ENCODE peak calls at places on chromosomes 7 and 10, in five cellular contexts. W is sigmoid colon, V is pancreas, U is colonic mucosa, M is cardiac fibroblast. G is an unnamed sample.

GRCh38 chr10:13340626-13341370 is 7.3 kb downstream of the SEPHS1 start:
- DNase-seq in M (no peak), V (no peak), W (no peak), U (no peak), G (no peak)

GRCh38 chr7:23226841-23227450 is 19.6 kb upstream of the GPNMB start:
- DNase-seq in V (no peak), U (no peak), W (no peak), M (no peak), G (no peak)

GRCh38 chr7:98594787-98595186 is 22.3 kb upstream of the NPTX2 start:
- DNase-seq in M (no peak), V (no peak), W (no peak), U (no peak), G (no peak)

GRCh38 chr10:75565286-75566251 is 134.1 kb downstream of the LRMDA start:
- DNase-seq in U (no peak), M (no peak), V (no peak), W (no peak), G (no peak)

GRCh38 chr7:12788591-12788990 is 101.2 kb downstream of the ARL4A start:
- DNase-seq in V (no peak), M (no peak), U (no peak), W (no peak), G (no peak)

GRCh38 chr7:85464042-85464651 is 277.3 kb upstream of the SEMA3D start:
- DNase-seq in U (no peak), W (no peak), M (peak; percentile 8), V (no peak), G (peak; percentile 19)

GRCh38 chr10:120429395-120429794 is 27.6 kb upstream of the PLPP4 start:
- DNase-seq in M (peak; percentile 15), V (no peak), W (no peak), U (no peak), G (peak; percentile 96)

GRCh38 chr10:4283841-4284610 is 499.0 kb upstream of the KLF6 start:
- DNase-seq in W (peak; percentile 92), M (peak; percentile 60), U (no peak), V (no peak), G (peak; percentile 83)

GRCh38 chr7:143479055-143479766 is 1.5 kb downstream of the TAS2R41 start:
- DNase-seq in V (no peak), M (no peak), W (no peak), U (no peak), G (no peak)

GRCh38 chr7:36871863-36872262 is 147.6 kb upstream of the AOAH start:
- DNase-seq in W (no peak), U (no peak), V (no peak), M (no peak), G (no peak)

GRCh38 chr7:94003446-94004023 is 620 bp downstream of the BET1 start:
- DNase-seq in U (peak; percentile 26), M (no peak), W (no peak), V (no peak), G (no peak)

GRCh38 chr7:93147358-93147757 is 827 bp downstream of the SAMD9L start:
- DNase-seq in U (peak; percentile 57), W (peak; percentile 55), V (no peak), M (peak; percentile 67), G (peak; percentile 61)

GRCh38 chr7:42596737-42597136 is 315.1 kb downstream of the C7orf25 start:
- DNase-seq in U (no peak), W (no peak), M (no peak), V (no peak), G (no peak)

GRCh38 chr7:112789824-112790650 is at the start of gene TMEM168:
- DNase-seq in V (peak; percentile 70), W (peak; percentile 84), U (peak; percentile 92), M (peak; percentile 85), G (peak; percentile 86)

GRCh38 chr7:25759281-25759680 is 392.7 kb upstream of the NFE2L3 start:
- DNase-seq in M (no peak), U (no peak), W (no peak), V (no peak), G (no peak)

GRCh38 chr7:55550838-55551537 is 21.3 kb downstream of the VOPP1 start:
- DNase-seq in V (no peak), W (no peak), M (no peak), U (no peak), G (no peak)

GRCh38 chr7:84372155-84372621 is 177.6 kb upstream of the SEMA3A start:
- DNase-seq in M (peak; percentile 87), V (no peak), W (no peak), U (no peak), G (peak; percentile 95)

GRCh38 chr10:6014241-6014761 is 37.0 kb upstream of the IL15RA start:
- DNase-seq in U (peak; percentile 77), W (no peak), M (peak; percentile 64), V (no peak), G (peak; percentile 36)

GRCh38 chr7:129501760-129502707 is at the start of gene SMKR1:
- DNase-seq in M (peak; percentile 36), U (peak; percentile 79), V (peak; percentile 90), W (peak; percentile 71), G (peak; percentile 36)

GRCh38 chr10:78931333-78932083 is 137.3 kb upstream of the ZMIZ1 start:
- DNase-seq in W (peak; percentile 86), U (peak; percentile 39), V (no peak), M (peak; percentile 81), G (peak; percentile 96)

GRCh38 chr7:1571261-1571650 is 1.4 kb upstream of the PSMG3 start:
- DNase-seq in V (no peak), U (no peak), M (peak; percentile 91), W (no peak), G (peak; percentile 84)

GRCh38 chr7:38438938-38439337 is 165.5 kb upstream of the TARP start:
- DNase-seq in U (no peak), W (no peak), V (no peak), M (no peak), G (no peak)

GRCh38 chr10:53754851-53755250 is 982.3 kb upstream of the MBL2 start:
- DNase-seq in M (no peak), U (no peak), V (no peak), W (no peak), G (no peak)

GRCh38 chr10:104300736-104301292 is 31.8 kb downstream of the GSTO2 start:
- DNase-seq in M (peak; percentile 99), W (peak; percentile 91), V (peak; percentile 69), U (no peak), G (peak; percentile 98)

GRCh38 chr10:42999385-43000020 is 77.4 kb upstream of the RET start:
- DNase-seq in W (no peak), V (no peak), U (no peak), M (no peak), G (no peak)

GRCh38 chr10:13440709-13441061 is 88.1 kb downstream of the BEND7 start:
- DNase-seq in U (no peak), V (no peak), W (no peak), M (no peak), G (no peak)

GRCh38 chr10:80104066-80104926 is 25.8 kb downstream of the TMEM254 start:
- DNase-seq in V (no peak), U (no peak), M (peak; percentile 68), W (no peak), G (peak; percentile 59)

GRCh38 chr10:24721254-24722106 is 2.2 kb downstream of the ARHGAP21 start:
- DNase-seq in U (peak; percentile 65), W (peak; percentile 72), M (peak; percentile 33), V (peak; percentile 34), G (peak; percentile 30)

DNA sequence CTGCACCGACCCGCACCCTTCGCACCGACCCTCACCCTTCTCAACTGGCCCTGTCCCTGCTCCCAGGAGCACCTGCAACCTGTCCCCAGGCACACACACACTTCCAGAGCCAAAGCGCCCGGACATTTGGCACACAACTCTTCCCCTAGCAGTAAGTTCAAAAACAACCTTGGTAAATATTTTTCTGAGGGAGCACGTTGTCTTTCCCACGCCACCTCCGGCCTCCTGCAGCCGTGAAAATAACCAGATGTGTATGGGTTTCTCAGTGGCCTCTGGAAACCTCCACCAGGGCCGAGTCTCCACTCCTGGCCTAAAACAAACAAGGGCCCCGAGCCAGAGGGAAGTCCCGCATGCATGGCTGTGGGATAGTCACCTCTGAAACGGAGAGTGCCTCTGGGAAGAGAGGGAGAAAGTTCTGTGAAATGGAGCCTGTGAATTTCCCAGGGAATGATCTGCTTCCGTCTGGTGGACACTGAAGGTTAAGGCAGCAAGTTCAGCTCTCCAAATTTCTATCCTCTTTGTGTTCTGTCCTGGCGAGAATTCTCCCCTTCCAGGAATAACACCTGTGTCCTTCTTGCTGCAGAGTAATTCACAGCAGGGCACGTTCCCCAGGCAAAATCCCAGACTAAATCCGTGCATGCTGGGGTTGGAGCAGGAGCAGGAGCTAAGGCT is 15.8 kb downstream of the PODXL start:
- DNase-seq in V (peak; percentile 90), U (no peak), M (no peak), W (peak; percentile 89), G (peak; percentile 45)
- TF ChIP-seq CTCF in V (no peak), U (no peak), M (peak; percentile 26), W (peak; percentile 50), G (peak; percentile 20)

DNA sequence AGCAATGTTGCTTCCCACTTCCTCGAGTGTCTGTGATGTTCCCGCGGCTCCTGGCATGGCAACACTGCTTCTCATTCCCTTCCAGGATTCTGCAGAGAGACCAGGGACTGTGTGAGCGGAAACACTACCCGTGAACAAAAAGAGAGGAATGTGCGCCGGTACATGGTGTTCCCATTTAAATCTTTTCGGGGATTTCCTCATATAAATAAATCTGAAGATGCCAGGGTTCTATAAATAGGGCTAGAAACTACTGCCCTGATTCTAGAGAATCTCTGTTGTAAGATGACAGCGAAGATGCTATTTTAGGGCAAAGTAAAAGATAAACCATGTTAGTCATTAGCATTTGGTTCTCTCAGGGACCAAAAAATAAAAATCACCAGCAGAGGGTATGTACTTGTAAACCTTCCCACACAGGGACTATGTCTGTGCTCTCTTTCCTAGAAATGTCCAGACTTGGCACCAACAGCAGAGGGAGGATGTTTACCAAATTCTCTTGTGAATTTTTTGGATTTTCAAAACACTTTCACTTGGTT is 92.2 kb upstream of the DDC start:
- DNase-seq in W (peak; percentile 95), U (peak; percentile 37), M (peak; percentile 94), V (no peak), G (peak; percentile 57)
- H3K4me3 ChIP-seq in W (no peak overlapping the region), U (no peak overlapping the region), M (no peak overlapping the region), V (no peak overlapping the region), G (no peak overlapping the region)

DNA sequence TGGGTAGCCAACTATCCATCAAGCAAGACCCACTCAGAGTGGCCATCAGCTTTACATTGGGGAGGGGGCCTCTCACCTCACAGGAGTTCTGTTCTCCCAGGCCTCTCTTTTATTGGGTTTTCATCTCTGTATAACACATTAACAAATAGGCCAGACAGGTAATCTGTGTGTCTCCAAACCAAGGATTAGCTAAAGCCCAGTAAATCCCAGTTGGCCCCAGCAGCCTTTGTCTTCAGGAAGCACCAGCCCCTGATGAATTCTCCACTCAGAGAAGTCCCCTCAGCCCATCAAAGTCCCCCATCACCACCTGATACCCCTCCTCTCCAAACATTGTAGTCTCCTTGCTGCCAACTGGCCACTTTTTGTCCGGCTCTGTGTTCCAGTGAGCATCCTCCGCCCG is 16.9 kb upstream of the SLF2 start:
- DNase-seq in W (no peak), V (no peak), M (no peak), U (no peak), G (no peak)
- TF ChIP-seq CTCF in W (no peak), V (no peak), M (no peak), U (no peak), G (no peak)

DNA sequence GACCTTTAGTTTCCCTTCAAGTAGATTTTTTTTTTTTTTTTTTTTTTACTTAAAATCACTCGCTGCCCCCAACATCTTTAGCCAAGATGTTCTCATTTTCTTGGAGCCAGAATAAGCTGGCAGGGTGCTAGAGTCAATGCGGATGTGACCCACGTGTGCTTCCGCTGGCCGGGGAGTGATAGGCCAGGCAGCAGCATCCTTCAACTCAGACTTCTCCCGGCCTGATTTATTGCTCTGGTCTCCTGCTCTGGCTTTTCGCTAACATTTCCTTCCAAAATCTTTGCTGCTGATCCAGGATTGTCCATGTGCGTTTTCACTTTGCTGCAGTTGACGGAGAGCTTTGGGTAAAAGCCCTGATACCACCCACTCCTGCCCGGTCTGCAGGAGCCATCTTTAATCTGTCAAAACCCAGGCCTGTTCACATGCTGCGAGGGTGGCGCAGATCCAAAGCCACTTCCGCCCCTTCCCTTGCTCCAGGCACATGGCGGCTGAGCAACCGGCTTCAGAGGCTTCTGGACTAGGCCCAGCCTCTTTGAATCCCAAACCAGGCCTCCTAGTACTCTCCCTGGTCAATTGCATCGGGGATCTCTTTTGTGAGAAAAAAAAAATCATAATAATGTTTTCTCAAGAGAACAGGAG is 106.8 kb downstream of the CYP26A1 start:
- DNase-seq in M (no peak), V (no peak), U (peak; percentile 21), W (peak; percentile 80), G (peak; percentile 28)
- H3K4me3 ChIP-seq in M (no peak overlapping the region), V (no peak overlapping the region), U (no peak overlapping the region), W (no peak overlapping the region), G (no peak overlapping the region)